ENCODE peak calls at places on chromosomes 4 and X, in six cellular contexts. A is thyroid gland; W is stimulated activated CD4-positive, alpha-beta T cell treated with anti-CD3 and anti-CD28 coated beads, Interleukin-12 subunit alpha, Interleukin-12 subunit beta, amount 100 ng/mL, for 48 hours; N is COR-L47; S is EL; U is HTR-8/SVneo. C is an unnamed sample.

GRCh38 chr4:110527156-110527555 is 51.2 kb downstream of the ENPEP start:
- DNase-seq in A (no peak), W (no peak), N (no peak), S (no peak), U (no peak), C (peak; percentile 7)

GRCh38 chr4:184787766-184788503 is 37.8 kb downstream of the ACSL1 start:
- DNase-seq in A (peak; percentile 62), W (no peak), N (no peak), S (no peak), U (no peak), C (no peak)

GRCh38 chr4:83282049-83282535 is 2.5 kb downstream of the COQ2 start:
- DNase-seq in A (peak; percentile 11), W (peak; percentile 86), N (peak; percentile 47), S (peak; percentile 68), U (peak; percentile 19), C (no peak)

GRCh38 chr4:151484396-151485102 is 75.6 kb downstream of the FHIP1A start:
- DNase-seq in A (no peak), W (no peak), N (no peak), S (peak; percentile 92), U (peak; percentile 64), C (no peak)

GRCh38 chr4:8355864-8356565 is 84.5 kb downstream of the ACOX3 start:
- DNase-seq in A (peak; percentile 54), W (no peak), N (no peak), S (peak; percentile 17), U (no peak), C (no peak)

GRCh38 chr4:46508216-46508615 is 118.3 kb upstream of the GABRA2 start:
- DNase-seq in A (no peak), W (no peak), N (no peak), S (no peak), U (no peak), C (no peak)

GRCh38 chrX:149131780-149132179 is 373.3 kb downstream of the IDS start:
- DNase-seq in A (no peak), W (no peak), N (no peak), S (no peak), U (no peak), C (no peak)

GRCh38 chr4:53599632-53600031 is 8.3 kb upstream of the LNX1 start:
- DNase-seq in A (no peak), W (no peak), N (no peak), S (no peak), U (no peak), C (no peak)

GRCh38 chrX:41559662-41560061 is 112.5 kb downstream of the NYX start:
- DNase-seq in A (no peak), W (no peak), N (no peak), S (peak; percentile 45), U (no peak), C (no peak)

GRCh38 chr4:85543832-85544231 is 68.9 kb downstream of the ARHGAP24 start:
- DNase-seq in A (no peak), W (no peak), N (no peak), S (peak; percentile 55), U (no peak), C (no peak)

GRCh38 chrX:1531106-1531890 is 5.7 kb downstream of the P2RY8 start:
- DNase-seq in A (no peak), W (no peak), N (no peak), S (no peak), U (no peak), C (no peak)

GRCh38 chr4:83964996-83965541 is 429.2 kb downstream of the GPAT3 start:
- DNase-seq in A (no peak), W (no peak), N (no peak), S (peak; percentile 8), U (no peak), C (no peak)

GRCh38 chrX:17154001-17154400 is 207.5 kb downstream of the REPS2 start:
- DNase-seq in A (no peak), W (no peak), N (no peak), S (no peak), U (no peak), C (no peak)

GRCh38 chr4:59637596-59637995 is 1562.5 kb upstream of the ADGRL3 start:
- DNase-seq in A (no peak), W (no peak), N (no peak), S (no peak), U (no peak), C (no peak)

GRCh38 chr4:76147454-76148141 is 599 bp downstream of the NUP54 start:
- DNase-seq in A (peak; percentile 62), W (peak; percentile 35), N (peak; percentile 95), S (peak; percentile 86), U (peak; percentile 57), C (peak; percentile 37)

GRCh38 chr4:3128058-3128457 is 53.6 kb downstream of the HTT start:
- DNase-seq in A (no peak), W (no peak), N (no peak), S (no peak), U (no peak), C (no peak)

GRCh38 chrX:12970691-12971202 is 4.2 kb upstream of the TMSB4X start:
- DNase-seq in A (no peak), W (no peak), N (peak; percentile 23), S (peak; percentile 19), U (no peak), C (no peak)

GRCh38 chr4:88240297-88240714 is 44.1 kb downstream of the PPM1K start:
- DNase-seq in A (peak; percentile 48), W (no peak), N (no peak), S (no peak), U (no peak), C (no peak)

GRCh38 chrX:21986596-21986995 is 45.5 kb upstream of the PHEX start:
- DNase-seq in A (no peak), W (no peak), N (no peak), S (no peak), U (no peak), C (no peak)

GRCh38 chrX:85159644-85160043 is 83.9 kb downstream of the SATL1 start:
- DNase-seq in A (no peak), W (no peak), N (no peak), S (no peak), U (no peak), C (no peak)

GRCh38 chr4:79467246-79467932 is 59.4 kb upstream of the GK2 start:
- DNase-seq in A (no peak), W (no peak), N (peak; percentile 87), S (no peak), U (no peak), C (no peak)

C was measured in NK-92 treated with Interleukin-12 subunit alpha and Interleukin-12 subunit beta, amount 100 ng/mL, for 24 hours.